ENCODE peak calls at places on chromosomes 3 and 15, in ten cellular contexts. M, V, A, N, F, Y, T, D, H and P are unnamed samples.

GRCh38 chr3:184467171-184467570 is 87.3 kb downstream of the CHRD start:
- DNase-seq in F (peak; percentile 51), Y (no peak), D (no peak), A (no peak), V (no peak), T (no peak), M (no peak), N (no peak), H (no peak), P (no peak)

GRCh38 chr15:81189583-81190283 is 6.9 kb upstream of the IL16 start:
- DNase-seq in Y (no peak), H (no peak), T (peak; percentile 45), F (no peak), A (no peak), N (no peak), M (peak; percentile 87), D (no peak), V (no peak), P (no peak)

GRCh38 chr3:42906085-42906904 is at the start of gene ZNF662:
- DNase-seq in A (no peak), N (no peak), H (no peak), D (no peak), V (no peak), T (peak; percentile 11), Y (no peak), M (peak; percentile 78), F (no peak), P (no peak)

GRCh38 chr3:196662033-196662432 is 22.5 kb downstream of the NRROS start:
- DNase-seq in H (no peak), Y (no peak), T (no peak), A (no peak), D (no peak), N (peak; percentile 59), F (no peak), V (no peak), M (no peak), P (no peak)

GRCh38 chr15:67093146-67093874 is 27.9 kb downstream of the SMAD3 start:
- DNase-seq in M (no peak), N (no peak), V (no peak), D (no peak), T (no peak), A (no peak), H (no peak), F (no peak), Y (no peak), P (no peak)

GRCh38 chr3:69368129-69368741 is 17.7 kb downstream of the FRMD4B start:
- DNase-seq in A (no peak), V (peak; percentile 71), Y (no peak), T (no peak), N (no peak), F (no peak), H (no peak), D (no peak), M (no peak), P (peak; percentile 53)

GRCh38 chr3:193853511-193854219 is 260.7 kb downstream of the OPA1 start:
- DNase-seq in V (no peak), N (no peak), Y (no peak), M (no peak), A (no peak), T (no peak), F (no peak), H (no peak), D (no peak), P (no peak)

GRCh38 chr3:96619475-96619874 is 194.9 kb upstream of the EPHA6 start:
- DNase-seq in Y (no peak), H (no peak), M (no peak), D (no peak), N (no peak), T (no peak), F (no peak), V (no peak), A (no peak), P (no peak)

GRCh38 chr3:30775070-30775469 is 119.4 kb downstream of the GADL1 start:
- DNase-seq in A (no peak), V (no peak), N (peak; percentile 15), F (no peak), Y (no peak), T (no peak), M (no peak), H (peak; percentile 38), D (no peak), P (no peak)

GRCh38 chr15:100650685-100651084 is 48.3 kb downstream of the ASB7 start:
- DNase-seq in F (no peak), D (no peak), M (no peak), T (no peak), A (no peak), V (no peak), H (peak; percentile 7), N (no peak), Y (no peak), P (no peak)

GRCh38 chr15:58475573-58476524 is 44.1 kb downstream of the LIPC start:
- DNase-seq in A (no peak), D (no peak), N (peak; percentile 78), M (no peak), Y (no peak), T (peak; percentile 19), F (no peak), V (peak; percentile 23), H (no peak), P (no peak)

GRCh38 chr3:127165036-127165435 is 27.9 kb upstream of the PRR23E start:
- DNase-seq in V (no peak), H (no peak), T (no peak), N (no peak), F (peak; percentile 19), A (no peak), Y (no peak), M (no peak), D (no peak), P (no peak)

GRCh38 chr15:80878867-80879250 is 99.7 kb downstream of the CEMIP start:
- DNase-seq in F (no peak), A (no peak), D (no peak), N (no peak), Y (no peak), V (no peak), H (no peak), M (no peak), T (no peak), P (no peak)

GRCh38 chr3:129581623-129582022 is 24.9 kb downstream of the PLXND1 start:
- DNase-seq in N (no peak), D (no peak), H (no peak), V (no peak), F (no peak), T (no peak), Y (no peak), A (no peak), M (no peak), P (no peak)

GRCh38 chr3:194105292-194105691 is 30.7 kb upstream of the HES1 start:
- DNase-seq in Y (no peak), D (no peak), T (no peak), V (no peak), H (no peak), A (no peak), M (no peak), F (no peak), N (no peak), P (no peak)

GRCh38 chr15:23647001-23647295 is 719 bp downstream of the MAGEL2 start:
- DNase-seq in N (no peak), M (no peak), Y (no peak), V (no peak), H (no peak), T (no peak), D (no peak), A (no peak), F (no peak), P (no peak)

GRCh38 chr15:45276851-45277250 is 24.8 kb downstream of the SLC28A2 start:
- DNase-seq in A (no peak), T (peak; percentile 55), D (no peak), Y (no peak), F (no peak), H (peak; percentile 59), V (no peak), N (peak; percentile 14), M (no peak), P (no peak)

GRCh38 chr3:184786271-184787010 is 25.5 kb upstream of the VPS8 start:
- DNase-seq in N (no peak), V (peak; percentile 33), Y (no peak), A (no peak), H (no peak), T (peak; percentile 93), M (peak; percentile 86), D (no peak), F (no peak), P (no peak)

GRCh38 chr15:69755571-69756310 is 303.1 kb downstream of the RPLP1 start:
- DNase-seq in Y (peak; percentile 83), A (no peak), M (no peak), T (peak; percentile 29), V (peak; percentile 95), H (no peak), F (no peak), N (no peak), D (peak; percentile 69), P (peak; percentile 53)

GRCh38 chr15:60038111-60038521 is 34.0 kb downstream of the FOXB1 start:
- DNase-seq in T (no peak), V (no peak), N (peak; percentile 41), A (no peak), D (no peak), F (no peak), Y (no peak), M (no peak), H (no peak), P (no peak)

GRCh38 chr3:73213906-73214305 is 152.4 kb downstream of the EBLN2 start:
- DNase-seq in F (no peak), Y (no peak), D (no peak), M (no peak), N (no peak), T (no peak), H (no peak), V (no peak), A (no peak), P (no peak)

GRCh38 chr15:71133734-71134464 is 18.6 kb downstream of the THSD4 start:
- DNase-seq in M (no peak), Y (no peak), D (no peak), H (no peak), F (no peak), A (no peak), N (no peak), T (no peak), V (no peak), P (no peak)

GRCh38 chr3:79361748-79362378 is 405.9 kb downstream of the ROBO1 start:
- DNase-seq in H (peak; percentile 59), N (peak; percentile 61), T (peak; percentile 72), M (no peak), A (no peak), F (no peak), Y (no peak), D (no peak), V (peak; percentile 0), P (no peak)

GRCh38 chr15:22887157-22887951 is 48.9 kb downstream of the NIPA2 start:
- DNase-seq in Y (no peak), F (no peak), M (no peak), V (no peak), N (no peak), A (no peak), T (peak; percentile 84), D (peak; percentile 37), H (no peak), P (no peak)

GRCh38 chr15:55695432-55695831 is 47.5 kb downstream of the PRTG start:
- DNase-seq in N (no peak), H (no peak), A (no peak), V (no peak), F (no peak), M (no peak), T (no peak), D (no peak), Y (no peak), P (no peak)

GRCh38 chr15:72398648-72399047 is 543 bp downstream of the TMEM202 start:
- DNase-seq in A (no peak), F (no peak), T (no peak), D (no peak), M (no peak), N (no peak), H (no peak), Y (no peak), V (no peak), P (no peak)

GRCh38 chr3:149702691-149703426 is 45.0 kb upstream of the WWTR1 start:
- DNase-seq in F (no peak), N (no peak), D (no peak), Y (no peak), T (peak; percentile 98), H (no peak), A (no peak), V (peak; percentile 67), M (no peak), P (no peak)

GRCh38 chr3:127860223-127860622 is 37.9 kb upstream of the MGLL start:
- DNase-seq in A (no peak), N (no peak), M (no peak), T (no peak), V (no peak), Y (no peak), D (no peak), H (no peak), F (no peak), P (no peak)